ENCODE peak calls at places on chromosome 9, in eight cellular contexts. One of them, this sample, is unnamed.

GRCh38 chr9:23907343-23907742 is 81.3 kb upstream of the ELAVL2 start:
- DNase-seq in GM12878: no peak
- DNase-seq in HCT116: no peak
- DNase-seq in endothelial cell of umbilical vein: no peak
- DNase-seq in H1: no peak
- DNase-seq in HepG2: no peak
- DNase-seq in A549: no peak
- DNase-seq in K562: no peak
- DNase-seq in this sample: no peak

GRCh38 chr9:16303506-16303905 is 567.0 kb downstream of the BNC2 start:
- DNase-seq in GM12878: no peak
- DNase-seq in H1: no peak
- DNase-seq in endothelial cell of umbilical vein: no peak
- DNase-seq in A549: no peak
- DNase-seq in HCT116: no peak
- DNase-seq in HepG2: no peak
- DNase-seq in K562: no peak
- DNase-seq in this sample: no peak

GRCh38 chr9:30250872-30251271 is 2133.6 kb upstream of the ACO1 start:
- DNase-seq in endothelial cell of umbilical vein: no peak
- DNase-seq in A549: no peak
- DNase-seq in HepG2: no peak
- DNase-seq in HCT116: no peak
- DNase-seq in GM12878: no peak
- DNase-seq in H1: no peak
- DNase-seq in K562: no peak
- DNase-seq in this sample: no peak

GRCh38 chr9:4167040-4167671 is 132.7 kb downstream of the GLIS3 start:
- DNase-seq in HCT116: no peak
- DNase-seq in H1: no peak
- DNase-seq in K562: no peak
- DNase-seq in A549: peak; percentile 51
- DNase-seq in HepG2: no peak
- DNase-seq in endothelial cell of umbilical vein: no peak
- DNase-seq in GM12878: no peak
- DNase-seq in this sample: no peak

GRCh38 chr9:18708429-18708828 is 234.5 kb downstream of the ADAMTSL1 start:
- DNase-seq in GM12878: no peak
- DNase-seq in HepG2: no peak
- DNase-seq in H1: no peak
- DNase-seq in endothelial cell of umbilical vein: no peak
- DNase-seq in A549: no peak
- DNase-seq in HCT116: no peak
- DNase-seq in K562: no peak
- DNase-seq in this sample: no peak

GRCh38 chr9:69546265-69546664 is 125.9 kb downstream of the APBA1 start:
- DNase-seq in HCT116: peak; percentile 7
- DNase-seq in K562: peak; percentile 1
- DNase-seq in GM12878: no peak
- DNase-seq in endothelial cell of umbilical vein: peak; percentile 60
- DNase-seq in H1: no peak
- DNase-seq in HepG2: peak; percentile 21
- DNase-seq in A549: peak; percentile 4
- DNase-seq in this sample: peak; percentile 1

GRCh38 chr9:135070198-135070951 is 17.1 kb upstream of the OLFM1 start:
- DNase-seq in HepG2: no peak
- DNase-seq in A549: no peak
- DNase-seq in GM12878: no peak
- DNase-seq in endothelial cell of umbilical vein: no peak
- DNase-seq in K562: no peak
- DNase-seq in HCT116: no peak
- DNase-seq in H1: no peak
- DNase-seq in this sample: no peak

GRCh38 chr9:134175808-134176598 is 11.6 kb upstream of the RNU6ATAC start:
- DNase-seq in GM12878: no peak
- DNase-seq in H1: no peak
- DNase-seq in K562: no peak
- DNase-seq in A549: no peak
- DNase-seq in HCT116: no peak
- DNase-seq in HepG2: peak; percentile 44
- DNase-seq in endothelial cell of umbilical vein: no peak
- DNase-seq in this sample: peak; percentile 33

GRCh38 chr9:85569988-85570387 is 171.8 kb downstream of the AGTPBP1 start:
- DNase-seq in A549: no peak
- DNase-seq in K562: peak; percentile 3
- DNase-seq in HCT116: peak; percentile 19
- DNase-seq in endothelial cell of umbilical vein: peak; percentile 4
- DNase-seq in HepG2: no peak
- DNase-seq in H1: no peak
- DNase-seq in GM12878: no peak
- DNase-seq in this sample: no peak

GRCh38 chr9:127934248-127934647 is 3.4 kb downstream of the DPM2 start:
- DNase-seq in K562: no peak
- DNase-seq in HCT116: no peak
- DNase-seq in A549: no peak
- DNase-seq in H1: no peak
- DNase-seq in HepG2: no peak
- DNase-seq in GM12878: no peak
- DNase-seq in endothelial cell of umbilical vein: no peak
- DNase-seq in this sample: no peak
- TF ChIP-seq CTCF in K562: peak; percentile 22
- TF ChIP-seq CTCF in HCT116: peak; percentile 22
- TF ChIP-seq CTCF in A549: peak; percentile 7
- TF ChIP-seq CTCF in H1: no peak
- TF ChIP-seq CTCF in HepG2: peak; percentile 34
- TF ChIP-seq CTCF in GM12878: no peak
- TF ChIP-seq CTCF in endothelial cell of umbilical vein: no peak
- TF ChIP-seq CTCF in this sample: no peak

DNA sequence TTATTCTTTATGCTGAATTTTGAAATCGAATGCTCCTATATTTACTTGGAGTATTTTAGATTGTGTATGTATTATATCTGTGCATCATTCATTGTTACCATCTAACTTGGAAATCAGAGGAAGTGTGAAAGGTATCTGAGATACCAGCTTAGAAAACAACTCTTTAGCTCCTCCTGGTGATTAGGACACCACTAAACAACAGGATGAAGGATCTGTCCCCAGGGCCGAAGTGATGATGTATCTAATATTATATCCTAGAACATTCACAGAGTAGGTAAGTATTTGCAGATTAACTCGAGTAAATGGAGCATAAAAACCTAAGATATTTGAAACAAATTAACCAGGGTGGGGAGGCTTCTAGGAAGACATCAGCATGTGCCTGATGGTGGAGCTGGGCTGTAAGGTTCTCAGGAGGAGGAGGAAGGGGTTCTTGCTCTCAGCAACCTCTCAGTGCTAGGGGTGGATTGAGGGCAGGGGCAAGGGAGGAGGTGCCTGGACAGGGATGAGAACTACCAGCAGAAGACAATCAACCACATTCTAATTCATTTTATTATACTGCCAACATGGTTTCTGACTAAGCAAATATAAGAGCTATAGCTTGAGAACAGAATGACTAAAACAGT is 2.6 kb upstream of the NFIL3 start:
- DNase-seq in HCT116: peak; percentile 51
- DNase-seq in H1: no peak
- DNase-seq in endothelial cell of umbilical vein: peak; percentile 37
- DNase-seq in HepG2: peak; percentile 53
- DNase-seq in GM12878: no peak
- DNase-seq in K562: peak; percentile 52
- DNase-seq in A549: peak; percentile 69
- DNase-seq in this sample: peak; percentile 71
- TF ChIP-seq MAX in HCT116: no peak
- TF ChIP-seq MAX in H1: no peak
- TF ChIP-seq MAX in endothelial cell of umbilical vein: no peak
- TF ChIP-seq MAX in HepG2: no peak
- TF ChIP-seq MAX in GM12878: no peak
- TF ChIP-seq MAX in K562: no peak
- TF ChIP-seq MAX in A549: no peak
- TF ChIP-seq MAX in this sample: no peak

DNA sequence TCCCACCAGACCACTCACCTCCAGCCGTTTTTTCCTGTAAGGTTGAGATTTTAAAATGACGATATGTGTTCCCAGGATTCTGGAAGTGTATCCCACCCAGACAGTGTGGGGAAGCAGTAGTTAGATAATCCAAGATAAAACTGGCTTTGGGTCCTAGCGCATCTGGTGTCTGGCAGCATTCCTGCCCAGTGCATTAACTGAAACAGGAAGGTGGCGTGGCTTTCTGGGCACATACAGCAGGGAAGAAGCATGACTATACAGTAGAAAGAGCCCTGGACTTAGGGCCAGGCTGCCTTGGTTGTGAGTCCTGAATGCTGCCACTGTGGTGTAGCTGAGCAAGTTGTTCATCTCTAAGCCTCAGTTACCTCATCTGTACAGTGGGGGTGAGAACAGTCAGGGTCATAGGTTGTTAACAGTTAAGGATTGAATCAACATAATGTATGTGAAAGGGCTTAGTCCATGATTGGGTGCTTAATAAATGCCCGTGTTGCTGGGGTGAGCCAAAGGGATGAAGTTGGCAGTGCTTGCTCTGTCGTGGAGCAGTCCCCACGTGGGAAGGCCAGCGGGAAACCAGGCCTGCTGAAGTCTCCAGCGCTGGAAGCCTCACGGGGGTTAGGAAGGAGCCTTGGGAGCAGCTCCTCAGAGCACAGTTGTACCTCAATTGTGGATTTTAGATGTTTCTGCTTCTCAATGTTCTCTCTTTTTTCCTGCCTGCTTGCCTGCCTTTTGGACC is 18.0 kb downstream of the CLTA start:
- DNase-seq in endothelial cell of umbilical vein: peak; percentile 53
- DNase-seq in HepG2: no peak
- DNase-seq in GM12878: no peak
- DNase-seq in HCT116: no peak
- DNase-seq in H1: no peak
- DNase-seq in A549: no peak
- DNase-seq in K562: no peak
- DNase-seq in this sample: no peak
- TF ChIP-seq POLR2A in endothelial cell of umbilical vein: no peak
- TF ChIP-seq POLR2A in HepG2: no peak
- TF ChIP-seq POLR2A in GM12878: no peak
- TF ChIP-seq POLR2A in HCT116: no peak
- TF ChIP-seq POLR2A in H1: no peak
- TF ChIP-seq POLR2A in A549: no peak
- TF ChIP-seq POLR2A in K562: no peak
- TF ChIP-seq POLR2A in this sample: no peak

DNA sequence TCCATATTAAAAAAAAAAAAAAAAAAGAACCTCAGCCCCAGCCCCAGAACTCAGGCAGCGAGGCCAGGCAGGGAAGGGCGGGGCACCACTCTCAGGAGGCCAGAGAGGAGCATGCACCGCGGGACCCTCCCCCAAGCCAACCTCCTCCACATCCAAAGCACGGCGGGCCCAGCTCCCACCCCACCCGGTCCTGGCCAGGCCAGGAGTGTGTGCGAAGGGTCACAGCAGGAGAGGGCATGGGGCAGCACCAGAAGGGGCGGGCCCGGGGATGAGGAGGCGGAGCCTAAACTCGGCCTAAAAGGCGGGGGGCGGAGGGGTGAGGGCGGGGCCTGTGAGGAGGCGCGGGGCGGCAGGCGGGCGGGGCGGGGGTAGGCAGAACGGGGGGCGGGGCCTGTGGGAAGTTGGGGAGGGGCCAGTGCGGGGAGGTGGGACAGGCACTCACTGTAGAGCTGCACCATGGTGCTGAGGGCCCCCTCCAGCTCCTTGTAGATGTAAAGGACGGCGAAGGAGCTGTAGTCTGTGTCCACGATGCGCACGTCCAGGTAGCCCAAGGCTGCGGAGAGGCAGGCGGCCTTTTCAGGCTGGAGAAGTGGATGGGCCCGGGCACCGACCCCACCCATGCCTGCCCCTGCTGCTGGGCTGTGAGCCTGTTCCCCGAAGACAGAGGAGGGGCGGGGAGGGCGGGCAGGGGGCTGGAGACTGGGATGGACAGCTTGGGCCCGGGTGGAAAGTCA is 1.2 kb downstream of the LCN15 start:
- DNase-seq in H1: peak; percentile 78
- DNase-seq in HepG2: peak; percentile 30
- DNase-seq in HCT116: peak; percentile 46
- DNase-seq in endothelial cell of umbilical vein: peak; percentile 29
- DNase-seq in GM12878: no peak
- DNase-seq in K562: peak; percentile 91
- DNase-seq in A549: peak; percentile 79
- DNase-seq in this sample: peak; percentile 37
- TF ChIP-seq CTCF in H1: no peak
- TF ChIP-seq CTCF in HepG2: no peak
- TF ChIP-seq CTCF in HCT116: no peak
- TF ChIP-seq CTCF in endothelial cell of umbilical vein: no peak
- TF ChIP-seq CTCF in GM12878: no peak
- TF ChIP-seq CTCF in K562: peak; percentile 32
- TF ChIP-seq CTCF in A549: no peak
- TF ChIP-seq CTCF in this sample: no peak

This sample was measured in NB4.